ENCODE peak calls at places on chromosomes 7 and 10, in seven cellular contexts. G is activated effector memory CD4-positive, alpha-beta T cell treated with Interleukin-2 at 50 U/mL for 16 hours; Y is tibial nerve; I is NCI-H1436 treated with DMSO at 0.1 percent for 48 hours; K is stimulated activated CD4-positive, alpha-beta T cell treated with anti-CD3 and anti-CD28 coated beads, Interleukin-12 subunit alpha, Interleukin-12 subunit beta, amount 100 ng/mL, for 4 hours; U is NCI-H1105 treated with DMSO at 0.1 percent for 48 hours; T is NCI-H1092 treated with DMSO at 0.1 percent for 48 hours. E is an unnamed sample.
A peak's percentile ranks its signal among the peaks of the same experiment; 100 is the strongest.

GRCh38 chr7:116527521-116527920 is 2.7 kb downstream of the CAV1 start:
- DNase-seq in G (no peak), Y (no peak), I (no peak), K (no peak), U (no peak), T (no peak), E (no peak)

GRCh38 chr10:71431945-71432905 is 35.5 kb downstream of the CDH23 start:
- DNase-seq in G (no peak), Y (no peak), I (no peak), K (no peak), U (no peak), T (no peak), E (no peak)

GRCh38 chr7:45923290-45923689 is 2.2 kb upstream of the IGFBP3 start:
- DNase-seq in G (no peak), Y (peak; percentile 62), I (no peak), K (peak; percentile 43), U (peak; percentile 64), T (peak; percentile 57), E (peak; percentile 84)

GRCh38 chr10:31623466-31623865 is 304.4 kb downstream of the ZEB1 start:
- DNase-seq in G (no peak), Y (no peak), I (no peak), K (no peak), U (no peak), T (no peak), E (peak; percentile 67)

GRCh38 chr7:105304040-105304895 is 84.5 kb downstream of the SRPK2 start:
- DNase-seq in G (no peak), Y (no peak), I (no peak), K (no peak), U (peak; percentile 13), T (no peak), E (no peak)

GRCh38 chr10:70549962-70550845 is 52.3 kb downstream of the PRF1 start:
- DNase-seq in G (peak; percentile 59), Y (peak; percentile 56), I (peak; percentile 14), K (peak; percentile 65), U (peak; percentile 41), T (peak; percentile 43), E (peak; percentile 71)

GRCh38 chr10:49709934-49710333 is 30.5 kb downstream of the C10orf53 start:
- DNase-seq in G (no peak), Y (no peak), I (no peak), K (no peak), U (no peak), T (no peak), E (no peak)

GRCh38 chr7:151115836-151116418 is 29.7 kb downstream of the AGAP3 start:
- DNase-seq in G (no peak), Y (no peak), I (no peak), K (no peak), U (no peak), T (no peak), E (no peak)

GRCh38 chr10:78764846-78765430 is 303.8 kb upstream of the ZMIZ1 start:
- DNase-seq in G (no peak), Y (no peak), I (no peak), K (no peak), U (no peak), T (no peak), E (peak; percentile 12)

E was measured in uterus.